ENCODE peak calls at places on chromosomes 3 and 15, in four cellular contexts. G is CD8-positive, alpha-beta memory T cell; O is Peyer's patch; V is transverse colon. L is an unnamed sample.

GRCh38 chr15:70125605-70126004 is 27.9 kb upstream of the TLE3 start:
- DNase-seq in G (no peak), O (no peak), V (no peak), L (no peak)

GRCh38 chr15:90086868-90087268 is 15.4 kb downstream of the IDH2 start:
- DNase-seq in G (peak; percentile 18), O (peak; percentile 71), V (peak; percentile 55), L (no peak)

GRCh38 chr15:76386926-76387325 is 50.4 kb downstream of the ISL2 start:
- DNase-seq in G (no peak), O (no peak), V (no peak), L (no peak)

GRCh38 chr15:55389276-55389631 is 18.9 kb downstream of the CCPG1 start:
- DNase-seq in G (no peak), O (no peak), V (no peak), L (no peak)

GRCh38 chr3:16370872-16371740 is 106.1 kb downstream of the OXNAD1 start:
- DNase-seq in G (no peak), O (no peak), V (no peak), L (no peak)

GRCh38 chr3:101722394-101723173 is 1.8 kb upstream of the CEP97 start:
- DNase-seq in G (peak; percentile 24), O (peak; percentile 54), V (no peak), L (no peak)

GRCh38 chr15:30940359-30940758 is 36.6 kb downstream of the FAN1 start:
- DNase-seq in G (no peak), O (no peak), V (peak; percentile 40), L (no peak)

GRCh38 chr15:101193063-101193712 is 58.7 kb downstream of the CHSY1 start:
- DNase-seq in G (no peak), O (no peak), V (no peak), L (no peak)

GRCh38 chr15:101535170-101535902 is 45.8 kb upstream of the PCSK6 start:
- DNase-seq in G (no peak), O (no peak), V (no peak), L (no peak)

GRCh38 chr3:172065534-172065933 is 26.2 kb downstream of the FNDC3B start:
- DNase-seq in G (no peak), O (no peak), V (peak; percentile 33), L (no peak)

GRCh38 chr15:85622432-85622831 is 172.3 kb downstream of the KLHL25 start:
- DNase-seq in G (no peak), O (no peak), V (no peak), L (no peak)

GRCh38 chr3:10485380-10485779 is 20.0 kb downstream of the ATP2B2 start:
- DNase-seq in G (no peak), O (no peak), V (no peak), L (no peak)

GRCh38 chr15:42137461-42138261 is 18.8 kb downstream of the PLA2G4F start:
- DNase-seq in G (no peak), O (peak; percentile 31), V (no peak), L (no peak)

GRCh38 chr15:49558924-49559323 is 61.7 kb downstream of the FAM227B start:
- DNase-seq in G (no peak), O (no peak), V (no peak), L (no peak)
- H3K9me3 ChIP-seq in G (no peaks in the 10 kb centered on the region), O (no peaks in the 10 kb centered on the region), V (peaks cover 16% of the 10 kb centered on the region), L (no peaks in the 10 kb centered on the region)

GRCh38 chr3:112557980-112558379 is 3.8 kb downstream of the ATG3 start:
- DNase-seq in G (no peak), O (no peak), V (no peak), L (no peak)

GRCh38 chr3:112561085-112561692 is 573 bp downstream of the ATG3 start:
- DNase-seq in G (peak; percentile 62), O (peak; percentile 80), V (peak; percentile 80), L (peak; percentile 41)

GRCh38 chr3:112561693-112562529 is at the start of the genes ATG3 and SLC35A5:
- DNase-seq in G (peak; percentile 98), O (peak; percentile 99), V (peak; percentile 99), L (peak; percentile 98)

GRCh38 chr3:112555535-112556170 is 6.1 kb downstream of the ATG3 start:
- DNase-seq in G (no peak), O (no peak), V (no peak), L (no peak)

GRCh38 chr3:112560330-112560729 is 1.4 kb downstream of the ATG3 start:
- DNase-seq in G (no peak), O (no peak), V (no peak), L (no peak)
- H3K27ac ChIP-seq in G (peak overlapping the region; percentile 97), O (no peak overlapping the region), V (peak overlapping the region; percentile 99), L (peak overlapping the region; percentile 95)

DNA sequence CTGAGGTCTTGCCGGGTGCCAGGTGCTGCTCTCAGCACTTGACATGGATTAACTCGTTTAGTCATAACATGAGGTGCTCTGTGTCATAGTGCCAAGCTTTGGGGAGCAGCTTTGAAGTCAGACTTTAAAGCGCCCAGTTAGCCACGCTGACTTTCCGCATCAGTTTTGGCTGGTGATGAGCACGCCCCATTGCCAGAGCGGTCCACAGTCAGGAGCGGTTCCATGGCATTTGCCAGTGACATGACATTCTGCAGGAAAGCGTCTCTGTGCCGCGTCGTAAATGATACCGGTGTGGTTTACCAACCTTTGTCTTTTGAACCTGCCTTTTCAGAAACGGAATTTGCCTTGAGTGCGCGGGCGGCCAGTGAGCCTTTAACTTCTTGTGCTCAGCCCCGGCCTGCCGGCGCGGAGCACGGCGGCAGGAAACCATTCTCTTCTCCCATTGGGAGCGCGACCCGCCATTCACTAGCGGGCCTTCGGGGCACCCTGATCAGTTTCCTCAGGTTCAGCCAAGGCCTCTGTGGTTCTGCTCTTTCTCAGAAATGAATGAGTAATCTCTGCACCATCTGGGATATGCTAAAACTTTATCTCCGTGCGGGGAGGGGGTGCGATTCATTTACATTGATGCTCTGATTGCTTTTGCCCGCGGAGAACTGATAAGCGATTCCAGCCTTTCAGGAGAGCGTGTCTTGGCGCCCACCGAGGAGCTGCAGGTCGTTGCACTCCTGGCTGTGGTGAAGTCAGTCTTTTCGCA is 1.7 kb upstream of the SLC2A2 start:
- DNase-seq in G (peak; percentile 10), O (peak; percentile 79), V (peak; percentile 21), L (no peak)
- H3K4me3 ChIP-seq in G (peak overlapping the region; percentile 25), O (no peak overlapping the region), V (peak overlapping the region; percentile 17), L (peak overlapping the region; percentile 45)

GRCh38 chr15:86849563-86849962 is 769.9 kb downstream of the AGBL1 start:
- DNase-seq in G (no peak), O (no peak), V (no peak), L (no peak)
- H3K9me3 ChIP-seq in G (no peaks in the 10 kb centered on the region), O (no peaks in the 10 kb centered on the region), V (no peaks in the 10 kb centered on the region), L (no peaks in the 10 kb centered on the region)

DNA sequence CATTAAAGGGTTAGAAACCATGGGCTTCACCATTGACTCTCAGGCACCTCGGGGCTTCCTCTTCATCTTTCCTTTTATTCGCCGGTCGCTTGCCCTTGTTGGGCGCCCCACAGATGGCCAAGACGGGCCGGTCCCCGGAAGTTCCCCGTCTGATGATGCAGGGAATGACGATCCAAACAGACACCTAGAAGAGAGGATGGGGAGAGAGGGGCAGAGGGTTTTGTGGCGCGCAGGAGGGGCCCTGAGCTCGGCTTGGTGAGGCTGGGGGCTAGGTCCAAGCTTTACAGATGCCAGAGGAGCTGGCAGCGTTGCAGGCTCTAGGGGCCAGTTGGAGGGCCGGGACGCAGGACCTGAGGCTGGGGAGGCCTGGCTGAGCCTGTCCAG is 532 bp upstream of the ESYT3 start:
- DNase-seq in G (no peak), O (no peak), V (no peak), L (no peak)
- H3K27ac ChIP-seq in G (no peak overlapping the region), O (no peak overlapping the region), V (peak overlapping the region; percentile 70), L (no peak overlapping the region)